ENCODE peak calls at places on chromosomes 7 and 10, in six cellular contexts. J is effector memory CD4-positive, alpha-beta T cell; S is endothelial cell of umbilical vein; Q is right lobe of liver; Y is vagina; N is breast epithelium. U is an unnamed sample.

GRCh38 chr10:14879055-14879800 is 562 bp downstream of the SUV39H2 start:
- DNase-seq in J (peak; percentile 13), S (no peak), Q (peak; percentile 29), Y (no peak), N (no peak), U (peak; percentile 14)

GRCh38 chr10:33461295-33461640 is 126.8 kb upstream of the NRP1 start:
- DNase-seq in J (no peak), S (no peak), Q (no peak), Y (no peak), N (no peak), U (no peak)

GRCh38 chr10:108303149-108303548 is 1138.6 kb upstream of the SORCS1 start:
- DNase-seq in J (no peak), S (no peak), Q (no peak), Y (no peak), N (no peak), U (no peak)

GRCh38 chr7:157211710-157212109 is 73.0 kb downstream of the UBE3C start:
- DNase-seq in J (no peak), S (no peak), Q (no peak), Y (no peak), N (no peak), U (no peak)

GRCh38 chr7:108331971-108332370 is 124.3 kb downstream of the NRCAM start:
- DNase-seq in J (no peak), S (no peak), Q (no peak), Y (no peak), N (no peak), U (no peak)

GRCh38 chr7:106766551-106766950 is 98.5 kb upstream of the PIK3CG start:
- DNase-seq in J (no peak), S (no peak), Q (no peak), Y (no peak), N (no peak), U (no peak)

GRCh38 chr10:71032887-71033286 is 144.5 kb upstream of the PCBD1 start:
- DNase-seq in J (no peak), S (no peak), Q (no peak), Y (no peak), N (no peak), U (no peak)

GRCh38 chr7:139989366-139990141 is 73.2 kb downstream of the PARP12 start:
- DNase-seq in J (no peak), S (no peak), Q (no peak), Y (no peak), N (no peak), U (no peak)

GRCh38 chr7:77330169-77330882 is 85.8 kb downstream of the GSAP start:
- DNase-seq in J (no peak), S (peak; percentile 88), Q (no peak), Y (no peak), N (no peak), U (peak; percentile 50)

GRCh38 chr7:158007697-158008257 is 579.8 kb downstream of the PTPRN2 start:
- DNase-seq in J (no peak), S (no peak), Q (no peak), Y (no peak), N (no peak), U (no peak)

GRCh38 chr10:67306588-67307205 is 380.9 kb downstream of the LRRTM3 start:
- DNase-seq in J (no peak), S (peak; percentile 32), Q (no peak), Y (no peak), N (no peak), U (no peak)

GRCh38 chr7:155007947-155008346 is 5.0 kb upstream of the PAXIP1 start:
- DNase-seq in J (no peak), S (peak; percentile 9), Q (no peak), Y (no peak), N (no peak), U (no peak)

GRCh38 chr7:71414490-71414889 is 282.5 kb downstream of the GALNT17 start:
- DNase-seq in J (no peak), S (no peak), Q (no peak), Y (no peak), N (no peak), U (peak; percentile 70)

GRCh38 chr10:84194424-84195043 is at the start of gene CDHR1:
- DNase-seq in J (peak; percentile 24), S (no peak), Q (peak; percentile 37), Y (no peak), N (no peak), U (peak; percentile 17)

GRCh38 chr10:77416327-77417135 is 221.1 kb downstream of the KCNMA1 start:
- DNase-seq in J (no peak), S (no peak), Q (no peak), Y (no peak), N (no peak), U (no peak)

GRCh38 chr7:128889121-128889520 is 21.4 kb downstream of the KCP start:
- DNase-seq in J (no peak), S (no peak), Q (no peak), Y (no peak), N (no peak), U (no peak)

GRCh38 chr7:98771519-98772241 is 98.1 kb downstream of the TMEM130 start:
- DNase-seq in J (no peak), S (no peak), Q (no peak), Y (no peak), N (no peak), U (peak; percentile 26)

GRCh38 chr10:121624778-121625330 is 26.6 kb upstream of the FGFR2 start:
- DNase-seq in J (no peak), S (no peak), Q (no peak), Y (no peak), N (no peak), U (no peak)

GRCh38 chr10:83896219-83896618 is 243.1 kb upstream of the GHITM start:
- DNase-seq in J (no peak), S (no peak), Q (no peak), Y (no peak), N (no peak), U (no peak)

GRCh38 chr10:123408660-123409059 is 254.5 kb downstream of the BUB3 start:
- DNase-seq in J (no peak), S (no peak), Q (no peak), Y (no peak), N (no peak), U (no peak)

GRCh38 chr7:121298831-121299239 is 30.0 kb upstream of the WNT16 start:
- DNase-seq in J (no peak), S (no peak), Q (no peak), Y (no peak), N (no peak), U (no peak)

GRCh38 chr10:132900211-132900756 is 42.1 kb downstream of the CFAP46 start:
- DNase-seq in J (no peak), S (no peak), Q (peak; percentile 9), Y (no peak), N (no peak), U (peak; percentile 3)

DNA sequence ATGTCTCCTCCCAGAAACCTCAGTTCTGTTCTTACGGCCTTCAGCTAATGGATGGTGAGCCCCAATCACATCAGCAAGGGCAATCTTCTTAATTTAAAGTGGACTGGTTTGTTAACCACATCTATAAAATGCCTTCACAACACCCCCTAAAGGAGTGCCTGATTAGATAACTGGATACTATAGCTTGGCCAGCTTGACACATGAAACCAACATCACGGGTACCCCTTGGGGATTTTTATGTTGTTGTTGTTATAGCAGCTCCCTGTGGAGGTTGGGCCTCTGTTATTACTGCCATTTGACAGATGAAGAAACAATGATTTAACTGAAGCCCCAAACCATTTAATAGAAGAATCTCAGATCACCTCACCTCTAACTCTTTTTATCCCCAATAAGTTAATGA is 26.8 kb downstream of the STRA8 start:
- DNase-seq in J (no peak), S (no peak), Q (no peak), Y (no peak), N (no peak), U (no peak)
- H3K4me1 ChIP-seq in J (no peaks in the 10 kb centered on the region), S (no peaks in the 10 kb centered on the region), Q (no peaks in the 10 kb centered on the region), Y (peaks cover 23% of the 10 kb centered on the region), N (no peaks in the 10 kb centered on the region), U (peaks cover 19% of the 10 kb centered on the region)

GRCh38 chr7:776381-776780 is 49.3 kb upstream of the PRKAR1B start:
- DNase-seq in J (no peak), S (no peak), Q (no peak), Y (no peak), N (no peak), U (no peak)

GRCh38 chr7:778271-778967 is 51.3 kb upstream of the PRKAR1B start:
- DNase-seq in J (no peak), S (peak; percentile 26), Q (no peak), Y (no peak), N (no peak), U (no peak)

GRCh38 chr7:777679-778078 is 50.6 kb upstream of the PRKAR1B start:
- DNase-seq in J (no peak), S (no peak), Q (no peak), Y (no peak), N (no peak), U (no peak)

GRCh38 chr7:778968-779451 is 51.9 kb upstream of the PRKAR1B start:
- DNase-seq in J (no peak), S (peak; percentile 37), Q (no peak), Y (no peak), N (no peak), U (no peak)

DNA sequence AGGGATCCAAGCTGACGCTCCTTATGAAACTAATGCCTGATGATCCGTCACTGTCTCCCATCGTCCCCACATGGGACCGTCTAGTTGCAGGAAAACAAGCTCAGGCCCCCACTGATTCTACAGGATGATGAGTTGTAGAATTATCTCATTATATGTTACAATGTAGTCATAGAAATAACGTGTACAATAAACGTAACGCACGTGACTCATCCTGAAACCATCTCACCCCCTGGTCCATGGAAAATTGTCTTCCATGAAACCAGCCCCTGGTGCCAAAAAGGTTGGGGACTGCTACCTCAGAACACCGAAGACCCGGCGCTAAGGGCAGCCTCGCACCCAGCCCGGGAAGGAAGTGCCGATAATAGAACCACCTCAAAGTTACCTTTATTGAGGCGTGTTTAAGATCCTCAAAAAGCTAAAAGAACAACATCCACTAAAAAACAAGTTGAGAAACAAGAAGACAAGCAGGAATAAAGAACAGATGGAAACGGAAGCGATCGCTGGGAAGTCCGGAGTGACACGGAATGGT is 50.0 kb upstream of the PRKAR1B start:
- DNase-seq in J (no peak), S (peak; percentile 41), Q (no peak), Y (no peak), N (no peak), U (no peak)
- H3K27ac ChIP-seq in J (no peak overlapping the region), S (peak overlapping the region; percentile 83), Q (no peak overlapping the region), Y (no peak overlapping the region), N (peak overlapping the region; percentile 29), U (no peak overlapping the region)

DNA sequence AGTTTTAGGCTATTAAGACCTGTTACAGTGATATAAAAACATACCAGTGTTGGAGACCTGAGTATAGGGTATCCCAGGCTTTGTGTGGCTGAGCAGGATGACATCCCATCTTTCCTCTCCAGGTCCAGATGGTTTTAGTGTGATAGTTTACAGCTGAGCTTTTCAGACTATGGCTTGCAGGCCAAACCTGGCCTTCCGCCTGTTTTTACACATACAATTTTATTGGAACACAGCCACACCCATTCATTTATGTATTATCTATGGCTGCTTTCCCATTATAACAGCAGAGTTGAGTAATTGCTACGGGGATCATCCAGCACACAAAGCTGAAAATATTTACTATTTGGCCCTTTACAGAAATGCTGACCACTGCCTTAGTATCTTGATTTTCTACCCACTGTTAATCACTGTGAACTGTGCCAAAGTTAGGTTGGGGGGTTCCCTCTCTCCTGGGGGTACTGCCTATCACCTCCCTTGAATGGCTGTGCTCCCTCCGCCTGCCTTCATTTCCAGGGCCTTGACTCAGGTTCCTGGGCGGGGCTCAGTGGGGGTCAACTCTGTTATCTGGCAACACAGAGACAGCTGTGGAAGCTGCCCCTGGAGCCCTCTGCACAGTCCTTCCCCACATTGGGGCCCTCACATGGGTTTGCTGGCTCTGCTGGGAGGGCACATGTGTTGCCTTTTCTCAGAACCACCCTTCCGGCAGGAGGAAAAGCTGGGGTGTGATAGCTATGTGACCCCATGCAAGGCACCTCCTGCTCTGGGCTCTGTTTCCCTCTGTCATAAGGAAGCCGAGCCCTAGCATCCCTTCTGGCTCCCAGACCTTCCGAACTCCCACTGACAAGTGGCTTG is 40.3 kb upstream of the SH2D4B start:
- DNase-seq in J (no peak), S (peak; percentile 78), Q (peak; percentile 67), Y (no peak), N (no peak), U (peak; percentile 73)
- H3K4me1 ChIP-seq in J (peaks cover 90% of the 10 kb centered on the region), S (peaks cover 94% of the 10 kb centered on the region), Q (peaks cover 61% of the 10 kb centered on the region), Y (peaks cover 98% of the 10 kb centered on the region), N (peaks cover 42% of the 10 kb centered on the region), U (peaks cover 99% of the 10 kb centered on the region)

GRCh38 chr7:100891555-100891954 is 2.0 kb upstream of the UFSP1 start:
- DNase-seq in J (no peak), S (no peak), Q (no peak), Y (no peak), N (no peak), U (no peak)
- H3K27ac ChIP-seq in J (no peak overlapping the region), S (no peak overlapping the region), Q (no peak overlapping the region), Y (peak overlapping the region; percentile 93), N (peak overlapping the region; percentile 95), U (no peak overlapping the region)

U was measured in heart right ventricle.